ENCODE peak calls at places on chromosome 15, in seven cellular contexts. One of them, this sample, is unnamed.

GRCh38 chr15:88255496-88256171 is 905 bp downstream of the NTRK3 start:
- DNase-seq in HCT116: no peak
- DNase-seq in pancreas: no peak
- DNase-seq in endodermal cell: peak; percentile 83
- DNase-seq in lower lobe of right lung: no peak
- DNase-seq in HL-60: no peak
- DNase-seq in HepG2: no peak
- DNase-seq in this sample: no peak

GRCh38 chr15:52790166-52790708 is at the start of gene ONECUT1:
- DNase-seq in HCT116: no peak
- DNase-seq in pancreas: peak; percentile 82
- DNase-seq in endodermal cell: peak; percentile 91
- DNase-seq in lower lobe of right lung: peak; percentile 47
- DNase-seq in HL-60: peak; percentile 35
- DNase-seq in HepG2: peak; percentile 37
- DNase-seq in this sample: no peak

GRCh38 chr15:56281145-56281544 is 37.5 kb upstream of the RFX7 start:
- DNase-seq in HCT116: no peak
- DNase-seq in pancreas: no peak
- DNase-seq in endodermal cell: peak; percentile 53
- DNase-seq in lower lobe of right lung: no peak
- DNase-seq in HL-60: no peak
- DNase-seq in HepG2: no peak
- DNase-seq in this sample: no peak

GRCh38 chr15:52415628-52416027 is 113.1 kb downstream of the MYO5A start:
- DNase-seq in HCT116: no peak
- DNase-seq in pancreas: no peak
- DNase-seq in endodermal cell: no peak
- DNase-seq in lower lobe of right lung: no peak
- DNase-seq in HL-60: no peak
- DNase-seq in HepG2: no peak
- DNase-seq in this sample: no peak

GRCh38 chr15:90571063-90571541 is 41.4 kb downstream of the CRTC3 start:
- DNase-seq in HCT116: peak; percentile 43
- DNase-seq in pancreas: no peak
- DNase-seq in endodermal cell: no peak
- DNase-seq in lower lobe of right lung: peak; percentile 60
- DNase-seq in HL-60: peak; percentile 73
- DNase-seq in HepG2: no peak
- DNase-seq in this sample: no peak

GRCh38 chr15:39785139-39785538 is 2.5 kb upstream of the FSIP1 start:
- DNase-seq in HCT116: no peak
- DNase-seq in pancreas: peak; percentile 19
- DNase-seq in endodermal cell: no peak
- DNase-seq in lower lobe of right lung: no peak
- DNase-seq in HL-60: no peak
- DNase-seq in HepG2: no peak
- DNase-seq in this sample: no peak

GRCh38 chr15:74963213-74963612 is 6.6 kb upstream of the RPP25 start:
- DNase-seq in HCT116: no peak
- DNase-seq in pancreas: no peak
- DNase-seq in endodermal cell: no peak
- DNase-seq in lower lobe of right lung: no peak
- DNase-seq in HL-60: no peak
- DNase-seq in HepG2: no peak
- DNase-seq in this sample: no peak

GRCh38 chr15:88656760-88657221 is 18.0 kb downstream of the ISG20 start:
- DNase-seq in HCT116: no peak
- DNase-seq in pancreas: no peak
- DNase-seq in endodermal cell: no peak
- DNase-seq in lower lobe of right lung: no peak
- DNase-seq in HL-60: no peak
- DNase-seq in HepG2: no peak
- DNase-seq in this sample: no peak

GRCh38 chr15:31296304-31297220 is 30.1 kb upstream of the KLF13 start:
- DNase-seq in HCT116: no peak
- DNase-seq in pancreas: peak; percentile 83
- DNase-seq in endodermal cell: peak; percentile 45
- DNase-seq in lower lobe of right lung: peak; percentile 76
- DNase-seq in HL-60: no peak
- DNase-seq in HepG2: peak; percentile 97
- DNase-seq in this sample: no peak

GRCh38 chr15:42392309-42393024 is 33.2 kb downstream of the CAPN3 start:
- DNase-seq in HCT116: no peak
- DNase-seq in pancreas: no peak
- DNase-seq in endodermal cell: no peak
- DNase-seq in lower lobe of right lung: no peak
- DNase-seq in HL-60: no peak
- DNase-seq in HepG2: peak; percentile 98
- DNase-seq in this sample: no peak

GRCh38 chr15:25793354-25794050 is 69.6 kb downstream of the ATP10A start:
- DNase-seq in HCT116: no peak
- DNase-seq in pancreas: no peak
- DNase-seq in endodermal cell: peak; percentile 18
- DNase-seq in lower lobe of right lung: no peak
- DNase-seq in HL-60: peak; percentile 20
- DNase-seq in HepG2: no peak
- DNase-seq in this sample: no peak

GRCh38 chr15:31526916-31527690 is 200.5 kb downstream of the KLF13 start:
- DNase-seq in HCT116: no peak
- DNase-seq in pancreas: no peak
- DNase-seq in endodermal cell: no peak
- DNase-seq in lower lobe of right lung: no peak
- DNase-seq in HL-60: no peak
- DNase-seq in HepG2: no peak
- DNase-seq in this sample: no peak

GRCh38 chr15:70127288-70127746 is 29.6 kb upstream of the TLE3 start:
- DNase-seq in HCT116: no peak
- DNase-seq in pancreas: no peak
- DNase-seq in endodermal cell: no peak
- DNase-seq in lower lobe of right lung: no peak
- DNase-seq in HL-60: no peak
- DNase-seq in HepG2: peak; percentile 87
- DNase-seq in this sample: no peak

GRCh38 chr15:63495780-63496179 is 8.6 kb upstream of the USP3 start:
- DNase-seq in HCT116: no peak
- DNase-seq in pancreas: no peak
- DNase-seq in endodermal cell: no peak
- DNase-seq in lower lobe of right lung: no peak
- DNase-seq in HL-60: no peak
- DNase-seq in HepG2: no peak
- DNase-seq in this sample: no peak

GRCh38 chr15:41494190-41494921 is 682 bp downstream of the ITPKA start:
- DNase-seq in HCT116: no peak
- DNase-seq in pancreas: peak; percentile 25
- DNase-seq in endodermal cell: peak; percentile 88
- DNase-seq in lower lobe of right lung: peak; percentile 55
- DNase-seq in HL-60: no peak
- DNase-seq in HepG2: peak; percentile 73
- DNase-seq in this sample: no peak

GRCh38 chr15:96622714-96623113 is 292.2 kb downstream of the NR2F2 start:
- DNase-seq in HCT116: no peak
- DNase-seq in pancreas: no peak
- DNase-seq in endodermal cell: no peak
- DNase-seq in lower lobe of right lung: no peak
- DNase-seq in HL-60: no peak
- DNase-seq in HepG2: no peak
- DNase-seq in this sample: no peak
- TF ChIP-seq CTCF in HCT116: peak; percentile 26
- TF ChIP-seq CTCF in pancreas: no peak
- TF ChIP-seq CTCF in endodermal cell: peak; percentile 46
- TF ChIP-seq CTCF in lower lobe of right lung: no peak
- TF ChIP-seq CTCF in HL-60: no peak
- TF ChIP-seq CTCF in HepG2: no peak
- TF ChIP-seq CTCF in this sample: no peak

DNA sequence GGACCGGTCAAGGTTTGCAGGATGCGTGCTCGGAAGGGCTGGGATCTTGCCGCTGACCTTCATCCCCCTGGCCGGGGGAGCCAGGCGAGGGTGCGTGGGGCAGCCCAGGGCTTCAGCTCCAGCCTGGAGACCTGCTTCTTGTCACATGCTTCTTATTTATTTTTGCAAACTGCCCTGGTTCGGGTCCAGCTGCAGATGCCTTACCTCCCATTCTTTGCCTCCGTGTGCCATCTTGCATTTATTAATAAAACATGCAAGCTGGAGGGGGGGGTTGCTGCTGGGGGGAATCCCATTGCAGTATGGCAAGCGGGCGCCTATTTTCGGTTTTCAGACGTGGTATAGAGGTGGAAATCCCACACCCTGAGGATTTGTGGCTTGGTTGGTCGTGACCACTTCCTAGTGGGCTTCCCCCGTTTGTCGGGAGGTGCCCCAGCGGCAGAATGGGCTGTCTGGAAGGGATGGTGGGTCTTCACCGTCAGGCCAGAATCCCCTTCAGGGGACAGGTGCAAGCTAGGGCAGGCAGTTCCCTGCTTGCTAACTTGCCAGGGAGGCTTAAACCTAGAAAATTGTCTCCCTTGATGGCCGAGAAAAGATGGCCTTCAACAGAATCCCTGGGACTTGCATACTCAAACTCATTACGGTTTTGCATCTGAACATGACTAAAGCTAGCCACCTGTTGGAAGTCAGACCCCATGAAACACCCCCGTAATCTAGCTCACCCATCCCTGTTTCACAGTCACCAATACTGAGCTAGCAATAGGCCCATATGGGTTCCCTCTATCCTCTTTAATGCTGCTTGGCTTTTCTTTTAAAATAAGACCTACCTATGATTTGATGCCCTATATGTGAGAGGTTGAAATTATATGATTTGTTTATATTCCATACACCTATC is 559 bp downstream of the TMEM266 start:
- DNase-seq in HCT116: no peak
- DNase-seq in pancreas: no peak
- DNase-seq in endodermal cell: no peak
- DNase-seq in lower lobe of right lung: no peak
- DNase-seq in HL-60: no peak
- DNase-seq in HepG2: no peak
- DNase-seq in this sample: no peak
- H3K27me3 ChIP-seq in HCT116: peaks cover 22% of the 10 kb centered on the region
- H3K27me3 ChIP-seq in pancreas: no peaks in the 10 kb centered on the region
- H3K27me3 ChIP-seq in endodermal cell: peaks cover 18% of the 10 kb centered on the region
- H3K27me3 ChIP-seq in lower lobe of right lung: peaks cover 32% of the 10 kb centered on the region
- H3K27me3 ChIP-seq in HL-60: peaks cover 3% of the 10 kb centered on the region
- H3K27me3 ChIP-seq in HepG2: peaks cover 34% of the 10 kb centered on the region
- H3K27me3 ChIP-seq in this sample: peaks cover 40% of the 10 kb centered on the region

GRCh38 chr15:67505675-67506572 is 15.0 kb upstream of the C15orf61 start:
- DNase-seq in HCT116: no peak
- DNase-seq in pancreas: no peak
- DNase-seq in endodermal cell: no peak
- DNase-seq in lower lobe of right lung: no peak
- DNase-seq in HL-60: no peak
- DNase-seq in HepG2: no peak
- DNase-seq in this sample: no peak

GRCh38 chr15:67501836-67502461 is 19.0 kb upstream of the C15orf61 start:
- DNase-seq in HCT116: no peak
- DNase-seq in pancreas: no peak
- DNase-seq in endodermal cell: no peak
- DNase-seq in lower lobe of right lung: no peak
- DNase-seq in HL-60: no peak
- DNase-seq in HepG2: no peak
- DNase-seq in this sample: no peak

GRCh38 chr15:67504796-67505195 is 16.1 kb upstream of the C15orf61 start:
- DNase-seq in HCT116: no peak
- DNase-seq in pancreas: no peak
- DNase-seq in endodermal cell: no peak
- DNase-seq in lower lobe of right lung: no peak
- DNase-seq in HL-60: no peak
- DNase-seq in HepG2: no peak
- DNase-seq in this sample: no peak

GRCh38 chr15:67504061-67504460 is 16.9 kb upstream of the C15orf61 start:
- DNase-seq in HCT116: no peak
- DNase-seq in pancreas: no peak
- DNase-seq in endodermal cell: no peak
- DNase-seq in lower lobe of right lung: no peak
- DNase-seq in HL-60: no peak
- DNase-seq in HepG2: no peak
- DNase-seq in this sample: no peak

DNA sequence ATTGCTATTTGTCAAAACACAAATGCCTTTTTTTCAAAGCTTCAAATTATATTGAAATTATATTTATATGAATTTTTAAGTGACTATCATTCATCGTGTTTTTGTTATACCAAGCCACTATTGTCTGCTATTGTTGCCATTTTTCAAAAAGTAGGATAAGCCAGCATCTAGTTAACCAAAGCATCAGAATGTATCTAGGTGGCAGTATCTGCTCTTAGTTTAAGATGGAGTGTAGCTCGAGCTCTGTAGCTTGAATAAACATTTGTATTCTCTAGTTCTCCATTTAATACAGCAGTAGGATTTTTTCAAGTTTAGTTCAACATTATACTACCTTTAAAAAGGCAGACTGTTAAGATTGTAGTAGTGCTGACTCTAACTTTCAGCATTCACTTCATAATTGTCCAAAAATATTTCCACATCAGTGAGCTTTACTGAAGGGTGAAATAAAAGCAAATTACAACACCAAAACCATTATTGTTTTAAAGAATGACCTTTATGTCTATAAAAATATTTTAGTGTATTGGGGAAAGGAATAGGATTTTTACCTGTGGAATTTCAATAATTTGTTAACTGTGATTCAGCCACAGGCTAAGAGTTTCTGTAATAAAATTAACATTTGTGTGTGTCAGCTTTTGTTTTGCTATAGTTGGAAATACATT is 19.6 kb upstream of the C15orf61 start:
- DNase-seq in HCT116: no peak
- DNase-seq in pancreas: no peak
- DNase-seq in endodermal cell: no peak
- DNase-seq in lower lobe of right lung: no peak
- DNase-seq in HL-60: no peak
- DNase-seq in HepG2: peak; percentile 24
- DNase-seq in this sample: no peak
- TF ChIP-seq CTCF in HCT116: no peak
- TF ChIP-seq CTCF in pancreas: no peak
- TF ChIP-seq CTCF in endodermal cell: peak; percentile 50
- TF ChIP-seq CTCF in lower lobe of right lung: peak; percentile 26
- TF ChIP-seq CTCF in HL-60: no peak
- TF ChIP-seq CTCF in HepG2: peak; percentile 49
- TF ChIP-seq CTCF in this sample: peak; percentile 30

GRCh38 chr15:83378921-83379561 is 68.1 kb upstream of the SH3GL3 start:
- DNase-seq in HCT116: peak; percentile 8
- DNase-seq in pancreas: no peak
- DNase-seq in endodermal cell: peak; percentile 58
- DNase-seq in lower lobe of right lung: no peak
- DNase-seq in HL-60: no peak
- DNase-seq in HepG2: no peak
- DNase-seq in this sample: no peak
- H3K27me3 ChIP-seq in HCT116: no peaks in the 10 kb centered on the region
- H3K27me3 ChIP-seq in pancreas: no peaks in the 10 kb centered on the region
- H3K27me3 ChIP-seq in endodermal cell: peaks cover 8% of the 10 kb centered on the region
- H3K27me3 ChIP-seq in lower lobe of right lung: peaks cover 40% of the 10 kb centered on the region
- H3K27me3 ChIP-seq in HL-60: peaks cover 13% of the 10 kb centered on the region
- H3K27me3 ChIP-seq in HepG2: peaks cover 20% of the 10 kb centered on the region
- H3K27me3 ChIP-seq in this sample: no peaks in the 10 kb centered on the region

GRCh38 chr15:44536298-44536961 is 517 bp upstream of the EIF3J start:
- DNase-seq in HCT116: peak; percentile 64
- DNase-seq in pancreas: peak; percentile 87
- DNase-seq in endodermal cell: peak; percentile 97
- DNase-seq in lower lobe of right lung: peak; percentile 91
- DNase-seq in HL-60: peak; percentile 74
- DNase-seq in HepG2: peak; percentile 77
- DNase-seq in this sample: peak; percentile 56
- TF ChIP-seq CTCF in HCT116: peak; percentile 46
- TF ChIP-seq CTCF in pancreas: peak; percentile 21
- TF ChIP-seq CTCF in endodermal cell: peak; percentile 67
- TF ChIP-seq CTCF in lower lobe of right lung: peak; percentile 54
- TF ChIP-seq CTCF in HL-60: no peak
- TF ChIP-seq CTCF in HepG2: peak; percentile 58
- TF ChIP-seq CTCF in this sample: peak; percentile 49